ENCODE peak calls at places on chromosomes 7 and 10, in nine cellular contexts. X is WTC11; F is left colon; H is activated naive CD4-positive, alpha-beta T cell treated with anti-CD3 and anti-CD28 coated beads for 36 hours; B is substantia nigra; J is stimulated activated CD8-positive, alpha-beta memory T cell treated with anti-CD3 and anti-CD28 coated beads, Interleukin-4, amount 100 ng/mL, for 1 hour; M is lung microvascular endothelial cell; D is AG08395; T is nephron progenitor cell. Q is an unnamed sample.
A peak's percentile ranks its signal among the peaks of the same experiment; 100 is the strongest.

GRCh38 chr10:69895759-69896158 is 94.1 kb downstream of the COL13A1 start:
- DNase-seq in T (no peak), H (no peak), X (no peak), F (no peak), D (peak; percentile 92), M (peak; percentile 16), J (no peak), B (no peak), Q (no peak)

GRCh38 chr10:21449288-21449966 is 76.1 kb downstream of the SKIDA1 start:
- DNase-seq in X (no peak), D (no peak), T (no peak), F (no peak), B (no peak), J (no peak), M (no peak), H (no peak), Q (no peak)

GRCh38 chr10:48506147-48506917 is 98.5 kb downstream of the ARHGAP22 start:
- DNase-seq in T (no peak), M (peak; percentile 66), H (peak; percentile 35), X (no peak), F (no peak), B (no peak), J (no peak), D (peak; percentile 32), Q (peak; percentile 24)

GRCh38 chr10:4623200-4623599 is 202.8 kb upstream of the AKR1E2 start:
- DNase-seq in B (no peak), M (no peak), X (no peak), T (no peak), H (no peak), D (no peak), J (no peak), F (no peak), Q (no peak)

GRCh38 chr7:116970148-116970910 is 17.0 kb downstream of the ST7 start:
- DNase-seq in D (no peak), X (no peak), M (no peak), B (no peak), F (no peak), J (no peak), T (no peak), H (no peak), Q (no peak)

GRCh38 chr10:36681751-36682633 is 443.4 kb upstream of the ANKRD30A start:
- DNase-seq in F (no peak), D (no peak), J (no peak), X (no peak), M (no peak), H (no peak), B (no peak), T (peak; percentile 36), Q (no peak)

GRCh38 chr7:139566736-139567646 is 43.5 kb downstream of the CLEC2L start:
- DNase-seq in H (no peak), M (no peak), D (no peak), F (no peak), X (no peak), J (no peak), T (no peak), B (no peak), Q (no peak)

GRCh38 chr7:42175834-42176745 is 60.9 kb downstream of the GLI3 start:
- DNase-seq in B (no peak), T (no peak), X (no peak), M (no peak), H (no peak), D (peak; percentile 29), F (no peak), J (no peak), Q (no peak)

GRCh38 chr10:95837783-95838182 is 70.0 kb upstream of the CC2D2B start:
- DNase-seq in M (no peak), J (no peak), F (no peak), D (no peak), T (no peak), H (no peak), B (no peak), X (no peak), Q (no peak)

GRCh38 chr10:80411681-80412230 is 3.4 kb downstream of the PRXL2A start:
- DNase-seq in J (no peak), H (no peak), X (no peak), B (no peak), D (no peak), F (no peak), T (no peak), M (peak; percentile 12), Q (no peak)

GRCh38 chr10:100510533-100511308 is 8.9 kb downstream of the SEC31B start:
- DNase-seq in T (no peak), M (no peak), H (peak; percentile 88), D (no peak), X (no peak), F (no peak), B (no peak), J (peak; percentile 19), Q (peak; percentile 86)

GRCh38 chr7:154388999-154389398 is 336.8 kb downstream of the DPP6 start:
- DNase-seq in J (no peak), T (no peak), X (no peak), D (no peak), H (no peak), B (no peak), M (no peak), F (no peak), Q (no peak)

GRCh38 chr7:29255199-29255838 is 60.7 kb downstream of the CHN2 start:
- DNase-seq in F (no peak), J (no peak), T (no peak), B (no peak), M (peak; percentile 64), H (no peak), X (no peak), D (no peak), Q (no peak)

GRCh38 chr10:115093286-115093775 is at the start of gene ATRNL1:
- DNase-seq in X (peak; percentile 67), D (peak; percentile 26), J (no peak), F (no peak), H (no peak), B (no peak), M (no peak), T (peak; percentile 72), Q (no peak)

GRCh38 chr10:29618341-29619171 is 16.2 kb downstream of the SVIL start:
- DNase-seq in B (no peak), H (no peak), M (no peak), X (no peak), D (no peak), J (no peak), T (peak; percentile 64), F (peak; percentile 78), Q (no peak)

GRCh38 chr7:154817224-154817896 is 185.6 kb downstream of the PAXIP1 start:
- DNase-seq in B (no peak), M (no peak), D (no peak), F (no peak), H (no peak), T (no peak), X (no peak), J (no peak), Q (no peak)

GRCh38 chr7:103379270-103379975 is 32.0 kb downstream of the PSMC2 start:
- DNase-seq in D (no peak), X (no peak), M (no peak), H (no peak), J (no peak), T (no peak), B (no peak), F (no peak), Q (no peak)

GRCh38 chr7:149415391-149416068 is 45.3 kb downstream of the ZNF777 start:
- DNase-seq in J (no peak), B (no peak), M (no peak), H (no peak), F (no peak), X (no peak), T (no peak), D (no peak), Q (no peak)

GRCh38 chr7:82729172-82730030 is 285.8 kb upstream of the CACNA2D1 start:
- DNase-seq in T (peak; percentile 19), J (no peak), M (peak; percentile 48), X (no peak), B (no peak), H (no peak), F (no peak), D (peak; percentile 34), Q (no peak)

GRCh38 chr7:2110586-2111396 is 122.0 kb downstream of the MAD1L1 start:
- DNase-seq in H (no peak), D (no peak), F (no peak), J (no peak), B (no peak), T (no peak), M (peak; percentile 64), X (no peak), Q (peak; percentile 31)

GRCh38 chr10:86188796-86189558 is 177.6 kb downstream of the GRID1 start:
- DNase-seq in B (no peak), X (no peak), J (no peak), D (no peak), F (no peak), H (no peak), M (no peak), T (no peak), Q (peak; percentile 13)